ENCODE peak calls at places on chromosomes 11 and 22, in nine cellular contexts. P is fibroblast of lung; T is endothelial cell; Z is coronary artery; F is hepatocyte; L is heart right ventricle; K is lung; B is CD8-positive, alpha-beta T cell; Y is natural killer cell. D is an unnamed sample.

GRCh38 chr11:77068461-77069335 is 1.9 kb downstream of the CAPN5 start:
- DNase-seq in P (no peak), F (no peak), Z (no peak), B (no peak), T (no peak), L (no peak), Y (no peak), K (no peak), D (no peak)

GRCh38 chr22:29780781-29781676 is 13.9 kb downstream of the UQCR10 start:
- DNase-seq in Z (no peak), L (no peak), K (no peak), F (no peak), P (peak; percentile 96), T (no peak), Y (no peak), B (no peak), D (no peak)

GRCh38 chr11:126598344-126599092 is 243.0 kb downstream of the ST3GAL4 start:
- DNase-seq in F (no peak), L (no peak), Z (no peak), B (no peak), Y (no peak), K (no peak), P (no peak), T (no peak), D (no peak)

GRCh38 chr11:117970400-117971024 is 15.7 kb upstream of the IL10RA start:
- DNase-seq in K (peak; percentile 36), T (no peak), F (no peak), Z (no peak), P (no peak), L (no peak), Y (no peak), B (no peak), D (no peak)

GRCh38 chr11:33052241-33052640 is 12.9 kb downstream of the TCP11L1 start:
- DNase-seq in P (no peak), L (no peak), B (no peak), F (no peak), T (no peak), K (no peak), Z (no peak), Y (no peak), D (no peak)

GRCh38 chr11:126140932-126141291 is 70.5 kb downstream of the RPUSD4 start:
- DNase-seq in L (peak; percentile 57), F (peak; percentile 68), T (no peak), B (no peak), Y (no peak), K (peak; percentile 68), P (peak; percentile 80), Z (no peak), D (no peak)

GRCh38 chr11:125063429-125064043 is 431 bp downstream of the SLC37A2 start:
- DNase-seq in T (no peak), L (no peak), B (no peak), Y (no peak), F (no peak), Z (peak; percentile 73), K (no peak), P (no peak), D (peak; percentile 32)

GRCh38 chr11:134052395-134052987 is 16.4 kb upstream of the JAM3 start:
- DNase-seq in T (no peak), Y (no peak), K (no peak), L (no peak), F (no peak), P (no peak), B (no peak), Z (peak; percentile 57), D (no peak)

GRCh38 chr22:42196454-42196853 is 65.8 kb upstream of the CYP2D6 start:
- DNase-seq in F (no peak), T (no peak), K (no peak), Z (no peak), P (no peak), B (no peak), Y (no peak), L (no peak), D (no peak)

GRCh38 chr11:11622772-11623531 is 1.1 kb upstream of the GALNT18 start:
- DNase-seq in Z (no peak), B (no peak), F (peak; percentile 63), Y (no peak), K (no peak), P (no peak), L (no peak), T (no peak), D (no peak)

GRCh38 chr11:11618973-11619435 is 2.8 kb downstream of the GALNT18 start:
- DNase-seq in L (no peak), P (no peak), F (peak; percentile 13), Z (no peak), T (peak; percentile 26), Y (no peak), B (no peak), K (no peak), D (no peak)

GRCh38 chr11:11621881-11622706 is at the start of gene GALNT18:
- DNase-seq in T (peak; percentile 96), P (peak; percentile 93), B (peak; percentile 32), Y (peak; percentile 78), Z (peak; percentile 92), F (peak; percentile 98), L (peak; percentile 94), K (peak; percentile 90), D (peak; percentile 94)

GRCh38 chr11:11620251-11620965 is 1.4 kb downstream of the GALNT18 start:
- DNase-seq in K (peak; percentile 66), L (peak; percentile 43), P (peak; percentile 17), Z (peak; percentile 80), Y (no peak), T (peak; percentile 52), F (peak; percentile 60), B (no peak), D (peak; percentile 66)

DNA sequence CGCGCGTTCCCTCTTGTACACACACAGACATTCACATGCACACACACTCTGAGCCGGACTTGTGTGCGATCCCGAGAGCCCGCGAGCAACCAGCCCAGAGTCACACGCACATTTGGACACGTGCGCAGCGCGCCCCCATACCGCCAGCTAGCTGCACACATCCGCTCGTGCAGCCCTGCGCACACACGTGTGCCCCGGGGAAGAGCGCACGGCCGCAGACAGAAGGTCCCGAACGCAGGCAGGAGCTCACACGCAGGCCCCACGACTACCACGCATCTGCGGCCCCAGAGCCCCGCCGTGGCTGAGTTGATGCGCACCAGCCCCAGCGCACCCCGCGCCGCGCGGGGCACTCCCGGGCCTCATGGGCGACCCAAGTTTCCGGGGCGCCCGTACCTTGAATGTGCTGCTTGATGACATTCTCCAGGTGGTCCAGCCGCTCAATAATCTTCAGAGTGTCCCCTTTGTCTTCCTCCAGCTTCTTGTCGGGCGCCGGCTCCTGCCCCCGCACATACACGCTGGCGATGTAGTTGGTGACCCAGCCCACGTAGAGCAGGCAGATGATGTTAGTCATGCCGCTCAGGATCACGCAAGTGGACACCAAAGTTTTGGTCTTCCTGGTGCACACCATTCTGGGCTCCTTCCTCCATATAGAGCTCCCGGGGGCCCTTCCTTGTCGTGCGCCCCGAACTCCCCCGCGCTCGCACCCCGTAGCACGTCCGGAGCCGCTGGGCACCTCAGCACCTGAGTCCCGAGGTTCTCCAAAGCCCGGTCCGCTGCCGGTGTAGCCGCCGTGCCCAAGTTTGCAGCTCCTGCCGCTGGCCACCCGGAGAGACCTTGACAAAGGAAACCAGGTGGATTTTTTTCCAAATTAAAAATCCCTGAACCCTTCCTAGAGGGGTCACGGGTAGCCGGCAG is 582 bp downstream of the GALNT18 start:
- DNase-seq in F (peak; percentile 61), K (peak; percentile 39), B (no peak), P (peak; percentile 34), Y (peak; percentile 26), L (peak; percentile 33), Z (no peak), T (no peak), D (peak; percentile 36)
- TF ChIP-seq CTCF in F (no peak), K (no peak), B (no peak), P (peak; percentile 23), Y (no peak), L (no peak), Z (no peak), T (no peak), D (no peak)

DNA sequence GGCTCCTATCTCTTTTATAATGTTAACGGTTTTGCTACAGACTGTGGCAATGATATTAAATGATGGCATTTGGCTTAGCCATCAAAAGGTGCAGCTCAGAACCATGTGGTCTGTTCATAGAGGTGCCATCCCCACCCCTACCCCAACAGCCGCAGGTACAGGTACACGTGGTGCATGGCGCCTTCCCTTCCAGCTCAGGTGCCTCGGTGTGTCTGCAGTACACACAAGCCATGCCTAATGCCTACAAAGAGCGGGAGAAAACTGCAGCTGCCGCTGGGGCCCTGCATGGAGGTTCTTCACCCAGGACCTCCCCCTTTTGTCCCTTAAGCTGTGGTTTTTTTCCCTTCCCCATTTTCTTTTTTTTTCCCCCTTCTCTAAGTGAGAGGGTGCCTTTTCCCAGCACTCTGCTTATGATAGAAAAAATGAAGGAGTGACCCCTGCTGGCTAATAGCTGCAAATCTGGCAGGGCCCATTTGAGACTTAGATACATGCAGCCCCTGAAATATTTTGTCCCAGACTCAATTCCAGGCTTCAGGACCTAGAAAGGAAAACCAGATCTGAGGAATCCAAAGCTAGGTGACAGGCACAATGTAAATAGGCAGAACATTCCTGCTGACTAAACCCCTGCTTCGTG is 6.5 kb downstream of the OR52M1 start:
- DNase-seq in Y (no peak), B (no peak), F (no peak), K (no peak), P (no peak), Z (no peak), L (no peak), T (no peak), D (no peak)
- TF ChIP-seq CTCF in Y (no peak), B (no peak), F (peak; percentile 24), K (no peak), P (peak; percentile 14), Z (no peak), L (no peak), T (peak; percentile 41), D (no peak)

GRCh38 chr11:73055655-73056354 is 86.3 kb downstream of the FCHSD2 start:
- DNase-seq in Y (no peak), T (no peak), P (no peak), K (no peak), Z (no peak), F (no peak), L (no peak), B (no peak), D (no peak)
- TF ChIP-seq CTCF in Y (no peak), T (no peak), P (no peak), K (no peak), Z (no peak), F (no peak), L (no peak), B (no peak), D (no peak)

GRCh38 chr11:116700586-116701220 is 72.1 kb downstream of the BUD13 start:
- DNase-seq in K (no peak), Y (no peak), T (no peak), B (no peak), F (no peak), L (no peak), Z (peak; percentile 26), P (no peak), D (no peak)

GRCh38 chr11:116701876-116702275 is 70.9 kb downstream of the BUD13 start:
- DNase-seq in F (no peak), B (no peak), K (no peak), Z (no peak), L (no peak), Y (no peak), T (no peak), P (no peak), D (no peak)

GRCh38 chr11:116702772-116703360 is 69.9 kb downstream of the BUD13 start:
- DNase-seq in Z (no peak), P (no peak), Y (no peak), T (no peak), K (no peak), F (no peak), L (no peak), B (no peak), D (no peak)

GRCh38 chr11:116701297-116701801 is 71.4 kb downstream of the BUD13 start:
- DNase-seq in K (no peak), Z (peak; percentile 64), L (no peak), Y (no peak), T (no peak), F (no peak), P (no peak), B (no peak), D (no peak)

GRCh38 chr11:116703421-116703820 is 69.4 kb downstream of the BUD13 start:
- DNase-seq in P (no peak), F (no peak), K (no peak), T (no peak), L (no peak), Z (no peak), Y (no peak), B (no peak), D (peak; percentile 65)
- TF ChIP-seq CTCF in P (no peak), F (no peak), K (no peak), T (no peak), L (no peak), Z (no peak), Y (no peak), B (no peak), D (no peak)